ENCODE peak calls at places on chromosomes 1 and 21, in five cellular contexts. L is A549, R is psoas muscle, Q is mucosa of descending colon, N is DND-41. X is an unnamed sample.
A peak's percentile ranks its signal among the peaks of the same experiment; 100 is the strongest.

GRCh38 chr1:102463328-102463727 is 466.6 kb upstream of the OLFM3 start:
- DNase-seq in L (no peak), R (no peak), Q (no peak), N (no peak), X (no peak)

GRCh38 chr1:236774926-236775325 is 20.2 kb upstream of the MTR start:
- DNase-seq in L (no peak), R (no peak), Q (no peak), N (no peak), X (no peak)

GRCh38 chr1:208475449-208475848 is 231.3 kb upstream of the PLXNA2 start:
- DNase-seq in L (no peak), R (peak; percentile 17), Q (no peak), N (no peak), X (no peak)

GRCh38 chr1:4152266-4152665 is 252.2 kb upstream of the C1orf174 start:
- DNase-seq in L (no peak), R (no peak), Q (no peak), N (no peak), X (no peak)

GRCh38 chr21:45532826-45533730 is 9.2 kb downstream of the SLC19A1 start:
- DNase-seq in L (no peak), R (peak; percentile 7), Q (peak; percentile 91), N (no peak), X (peak; percentile 8)

GRCh38 chr1:229620876-229621275 is 5.0 kb downstream of the TAF5L start:
- DNase-seq in L (no peak), R (peak; percentile 41), Q (no peak), N (no peak), X (peak; percentile 64)

GRCh38 chr1:44810101-44810761 is 1.9 kb downstream of the BTBD19 start:
- DNase-seq in L (no peak), R (peak; percentile 70), Q (peak; percentile 57), N (no peak), X (no peak)

GRCh38 chr1:110196917-110197782 is 13.0 kb upstream of the KCNC4 start:
- DNase-seq in L (peak; percentile 77), R (no peak), Q (peak; percentile 51), N (peak; percentile 62), X (no peak)

GRCh38 chr1:184118051-184118450 is 66.5 kb downstream of the TSEN15 start:
- DNase-seq in L (no peak), R (no peak), Q (no peak), N (no peak), X (peak; percentile 65)

GRCh38 chr1:246592695-246593094 is 26.4 kb downstream of the CNST start:
- DNase-seq in L (no peak), R (no peak), Q (no peak), N (no peak), X (no peak)

GRCh38 chr1:25932321-25932720 is 26.1 kb upstream of the STMN1 start:
- DNase-seq in L (no peak), R (no peak), Q (no peak), N (no peak), X (no peak)

GRCh38 chr1:10659646-10660540 is 136.6 kb downstream of the CASZ1 start:
- DNase-seq in L (no peak), R (no peak), Q (no peak), N (no peak), X (no peak)

GRCh38 chr1:33429846-33430750 is 797 bp downstream of the PHC2 start:
- DNase-seq in L (peak; percentile 5), R (peak; percentile 37), Q (peak; percentile 54), N (no peak), X (no peak)

GRCh38 chr1:175146535-175147213 is 45.9 kb downstream of the KIAA0040 start:
- DNase-seq in L (peak; percentile 80), R (peak; percentile 61), Q (peak; percentile 74), N (peak; percentile 76), X (peak; percentile 41)

GRCh38 chr1:44531785-44532566 is 126.9 kb downstream of the RNF220 start:
- DNase-seq in L (peak; percentile 52), R (no peak), Q (no peak), N (no peak), X (no peak)

GRCh38 chr1:231019711-231020110 is 20.3 kb downstream of the FAM89A start:
- DNase-seq in L (no peak), R (no peak), Q (no peak), N (no peak), X (no peak)

GRCh38 chr1:83692524-83693336 is 306.2 kb downstream of the TTLL7 start:
- DNase-seq in L (no peak), R (no peak), Q (no peak), N (peak; percentile 79), X (no peak)

GRCh38 chr1:7727816-7728477 is 43.1 kb upstream of the VAMP3 start:
- DNase-seq in L (no peak), R (no peak), Q (no peak), N (no peak), X (no peak)

GRCh38 chr1:202163281-202164270 is 3.2 kb upstream of the PTPN7 start:
- DNase-seq in L (no peak), R (no peak), Q (no peak), N (peak; percentile 22), X (no peak)

GRCh38 chr1:59952065-59952464 is 25.5 kb upstream of the CYP2J2 start:
- DNase-seq in L (no peak), R (no peak), Q (no peak), N (no peak), X (no peak)
- H3K4me1 ChIP-seq in L (no peaks in the 10 kb centered on the region), R (no peaks in the 10 kb centered on the region), Q (no peaks in the 10 kb centered on the region), N (no peaks in the 10 kb centered on the region), X (no peaks in the 10 kb centered on the region)

GRCh38 chr1:167667536-167667935 is 37.5 kb downstream of the RCSD1 start:
- DNase-seq in L (no peak), R (no peak), Q (no peak), N (no peak), X (no peak)
- H3K4me1 ChIP-seq in L (peaks cover 18% of the 10 kb centered on the region), R (peaks cover 84% of the 10 kb centered on the region), Q (peaks cover 5% of the 10 kb centered on the region), N (no peaks in the 10 kb centered on the region), X (peaks cover 90% of the 10 kb centered on the region)

GRCh38 chr1:155004352-155005075 is 1.9 kb downstream of the ZBTB7B start:
- DNase-seq in L (no peak), R (no peak), Q (peak; percentile 53), N (no peak), X (no peak)
- H3K4me1 ChIP-seq in L (peaks cover 60% of the 10 kb centered on the region), R (peaks cover 57% of the 10 kb centered on the region), Q (peaks cover 54% of the 10 kb centered on the region), N (peaks cover 20% of the 10 kb centered on the region), X (peaks cover 64% of the 10 kb centered on the region)

GRCh38 chr21:41762753-41763152 is 4.1 kb downstream of the RIPK4 start:
- DNase-seq in L (no peak), R (no peak), Q (no peak), N (no peak), X (no peak)
- H3K4me1 ChIP-seq in L (peaks cover 65% of the 10 kb centered on the region), R (no peaks in the 10 kb centered on the region), Q (peaks cover 4% of the 10 kb centered on the region), N (peaks cover 90% of the 10 kb centered on the region), X (peaks cover 4% of the 10 kb centered on the region)

DNA sequence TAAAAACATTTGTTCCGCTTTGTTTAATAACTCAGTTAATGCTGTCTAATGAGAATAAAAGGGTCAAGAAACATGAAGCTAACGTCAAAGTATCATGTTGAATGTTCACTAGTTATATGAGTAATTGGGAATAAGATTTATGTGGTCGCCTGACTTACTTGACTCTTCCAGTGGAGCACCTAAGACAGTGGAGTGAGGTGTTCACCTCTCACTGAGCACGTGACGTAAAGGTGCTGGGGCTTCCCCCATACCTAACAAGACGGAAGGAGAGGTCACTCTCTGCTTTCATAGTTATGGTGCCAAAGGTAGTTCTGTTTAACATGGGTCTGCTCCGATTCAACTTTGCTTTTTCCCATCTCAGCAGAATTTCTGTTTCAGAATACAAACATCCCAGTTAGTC is 686 bp downstream of the KMO start:
- DNase-seq in L (no peak), R (no peak), Q (no peak), N (no peak), X (no peak)
- H3K4me1 ChIP-seq in L (peaks cover 10% of the 10 kb centered on the region), R (no peaks in the 10 kb centered on the region), Q (no peaks in the 10 kb centered on the region), N (peaks cover 10% of the 10 kb centered on the region), X (peaks cover 4% of the 10 kb centered on the region)

GRCh38 chr1:85504417-85504816 is 39.5 kb upstream of the DDAH1 start:
- DNase-seq in L (no peak), R (no peak), Q (no peak), N (no peak), X (no peak)
- H3K4me1 ChIP-seq in L (peaks cover 9% of the 10 kb centered on the region), R (no peaks in the 10 kb centered on the region), Q (no peaks in the 10 kb centered on the region), N (no peaks in the 10 kb centered on the region), X (no peaks in the 10 kb centered on the region)

X was measured in gastrocnemius medialis.